ENCODE peak calls at places on chromosomes 5 and 9, in ten cellular contexts. G is NCI-H510A treated with DMSO at 0.1 percent for 48 hours; F is non-pigmented ciliary epithelial cell; L is T follicular helper cell; X is CD8-positive, alpha-beta memory T cell; Z is epithelial cell of proximal tubule; K is NCI-H1105 treated with DMSO at 0.1 percent for 48 hours; D is left colon; E is EL; H is cardiac muscle cell. T is an unnamed sample.

GRCh38 chr9:70229579-70229978 is 29.2 kb upstream of the SMC5 start:
- DNase-seq in G (no peak), F (no peak), L (no peak), X (no peak), Z (no peak), K (peak; percentile 14), D (no peak), E (peak; percentile 48), H (peak; percentile 46), T (no peak)

GRCh38 chr9:35935261-35935660 is 22.7 kb downstream of the OR2S2 start:
- DNase-seq in G (no peak), F (no peak), L (no peak), X (no peak), Z (no peak), K (no peak), D (no peak), E (no peak), H (no peak), T (no peak)

GRCh38 chr5:115983519-115983918 is 21.2 kb downstream of the LVRN start:
- DNase-seq in G (no peak), F (no peak), L (no peak), X (no peak), Z (no peak), K (no peak), D (no peak), E (no peak), H (no peak), T (no peak)

GRCh38 chr9:73871636-73872035 is 625.5 kb upstream of the RORB start:
- DNase-seq in G (no peak), F (no peak), L (no peak), X (no peak), Z (no peak), K (no peak), D (no peak), E (no peak), H (no peak), T (no peak)

GRCh38 chr5:135567661-135568060 is 11.1 kb downstream of the CXCL14 start:
- DNase-seq in G (no peak), F (no peak), L (no peak), X (no peak), Z (no peak), K (no peak), D (no peak), E (peak; percentile 31), H (no peak), T (no peak)

GRCh38 chr9:38322937-38323336 is 69.6 kb upstream of the ALDH1B1 start:
- DNase-seq in G (no peak), F (no peak), L (no peak), X (no peak), Z (no peak), K (no peak), D (no peak), E (no peak), H (no peak), T (no peak)

GRCh38 chr5:149367249-149367971 is 9.6 kb downstream of the PCYOX1L start:
- DNase-seq in G (peak; percentile 79), F (no peak), L (peak; percentile 35), X (peak; percentile 13), Z (no peak), K (peak; percentile 27), D (peak; percentile 58), E (peak; percentile 77), H (peak; percentile 78), T (peak; percentile 30)

GRCh38 chr9:2663486-2663885 is 41.9 kb downstream of the VLDLR start:
- DNase-seq in G (no peak), F (no peak), L (no peak), X (no peak), Z (no peak), K (no peak), D (no peak), E (no peak), H (no peak), T (no peak)

GRCh38 chr9:214488-215448 is at the start of gene DOCK8:
- DNase-seq in G (peak; percentile 42), F (no peak), L (peak; percentile 6), X (peak; percentile 36), Z (no peak), K (peak; percentile 61), D (peak; percentile 83), E (peak; percentile 34), H (peak; percentile 62), T (peak; percentile 7)

GRCh38 chr5:101897914-101898313 is 398.2 kb downstream of the SLCO4C1 start:
- DNase-seq in G (peak; percentile 24), F (no peak), L (no peak), X (no peak), Z (no peak), K (peak; percentile 7), D (no peak), E (no peak), H (no peak), T (peak; percentile 71)

GRCh38 chr5:173240091-173241050 is 5.4 kb upstream of the NKX2-5 start:
- DNase-seq in G (no peak), F (no peak), L (no peak), X (no peak), Z (no peak), K (no peak), D (no peak), E (no peak), H (no peak), T (no peak)

GRCh38 chr5:181281984-181282316 is 21.0 kb upstream of the TRIM52 start:
- DNase-seq in G (no peak), F (no peak), L (no peak), X (no peak), Z (no peak), K (no peak), D (no peak), E (no peak), H (no peak), T (no peak)

GRCh38 chr9:101162231-101162630 is 133.7 kb downstream of the PLPPR1 start:
- DNase-seq in G (no peak), F (no peak), L (no peak), X (no peak), Z (no peak), K (no peak), D (no peak), E (no peak), H (no peak), T (no peak)

GRCh38 chr5:31620071-31620470 is 18.9 kb upstream of the PDZD2 start:
- DNase-seq in G (no peak), F (no peak), L (no peak), X (no peak), Z (no peak), K (no peak), D (no peak), E (no peak), H (no peak), T (no peak)

GRCh38 chr9:97307091-97307490 is 368 bp upstream of the CCDC180 start:
- DNase-seq in G (no peak), F (peak; percentile 52), L (no peak), X (no peak), Z (peak; percentile 19), K (no peak), D (peak; percentile 82), E (peak; percentile 62), H (peak; percentile 88), T (peak; percentile 83)

GRCh38 chr9:2023042-2023441 is 7.9 kb downstream of the SMARCA2 start:
- DNase-seq in G (no peak), F (no peak), L (no peak), X (no peak), Z (no peak), K (no peak), D (no peak), E (no peak), H (no peak), T (no peak)

GRCh38 chr5:146703899-146704298 is 174.7 kb downstream of the PPP2R2B start:
- DNase-seq in G (no peak), F (no peak), L (no peak), X (no peak), Z (no peak), K (no peak), D (no peak), E (peak; percentile 16), H (no peak), T (no peak)

GRCh38 chr9:112278152-112278551 is 55.3 kb downstream of the PTBP3 start:
- DNase-seq in G (no peak), F (no peak), L (no peak), X (no peak), Z (no peak), K (no peak), D (no peak), E (no peak), H (peak; percentile 32), T (no peak)

GRCh38 chr5:53406630-53407316 is 73.7 kb upstream of the FST start:
- DNase-seq in G (no peak), F (peak; percentile 90), L (no peak), X (no peak), Z (peak; percentile 76), K (no peak), D (no peak), E (peak; percentile 94), H (peak; percentile 84), T (no peak)

GRCh38 chr9:134925011-134925511 is 7.3 kb upstream of the FCN1 start:
- DNase-seq in G (no peak), F (no peak), L (no peak), X (no peak), Z (no peak), K (no peak), D (no peak), E (no peak), H (no peak), T (no peak)

GRCh38 chr9:85377751-85378289 is 363.9 kb downstream of the AGTPBP1 start:
- DNase-seq in G (no peak), F (peak; percentile 4), L (no peak), X (no peak), Z (no peak), K (peak; percentile 1), D (no peak), E (no peak), H (no peak), T (no peak)

GRCh38 chr9:27489087-27489876 is 34.8 kb upstream of the IFNK start:
- DNase-seq in G (no peak), F (no peak), L (no peak), X (no peak), Z (no peak), K (no peak), D (no peak), E (no peak), H (no peak), T (no peak)

GRCh38 chr5:103435136-103435914 is 127.3 kb downstream of the NUDT12 start:
- DNase-seq in G (no peak), F (no peak), L (no peak), X (no peak), Z (no peak), K (no peak), D (no peak), E (no peak), H (no peak), T (no peak)

GRCh38 chr5:39801306-39801705 is 376.5 kb upstream of the DAB2 start:
- DNase-seq in G (no peak), F (no peak), L (no peak), X (no peak), Z (no peak), K (no peak), D (no peak), E (no peak), H (peak; percentile 8), T (no peak)

GRCh38 chr9:106583751-106584150 is 279.2 kb upstream of the ZNF462 start:
- DNase-seq in G (no peak), F (no peak), L (no peak), X (no peak), Z (no peak), K (no peak), D (no peak), E (no peak), H (no peak), T (no peak)

GRCh38 chr5:52989025-52989780 is at the start of gene ITGA2:
- DNase-seq in G (peak; percentile 11), F (no peak), L (no peak), X (peak; percentile 16), Z (no peak), K (peak; percentile 21), D (peak; percentile 80), E (peak; percentile 65), H (peak; percentile 71), T (no peak)

GRCh38 chr9:27125936-27126335 is 16.9 kb downstream of the TEK start:
- DNase-seq in G (no peak), F (no peak), L (no peak), X (no peak), Z (peak; percentile 36), K (no peak), D (no peak), E (no peak), H (no peak), T (no peak)

GRCh38 chr5:32837211-32837610 is 126.1 kb downstream of the NPR3 start:
- DNase-seq in G (no peak), F (no peak), L (no peak), X (no peak), Z (no peak), K (no peak), D (no peak), E (no peak), H (no peak), T (no peak)